ENCODE peak calls at places on chromosome 20, in six cellular contexts. V is left cardiac atrium, Q is psoas muscle, M is GM03348, X is NCI-H2029, Z is Daoy. J is an unnamed sample.

GRCh38 chr20:48912065-48912464 is 9.4 kb upstream of the ARFGEF2 start:
- DNase-seq in V (no peak), Q (no peak), M (no peak), X (no peak), Z (no peak), J (no peak)

GRCh38 chr20:51759769-51760510 is 8.2 kb downstream of the ATP9A start:
- DNase-seq in V (no peak), Q (no peak), M (no peak), X (no peak), Z (peak), J (no peak)

GRCh38 chr20:1964061-1964460 is 29.8 kb downstream of the PDYN start:
- DNase-seq in V (no peak), Q (no peak), M (no peak), X (no peak), Z (no peak), J (no peak)

GRCh38 chr20:52936368-52936986 is 35.7 kb upstream of the TSHZ2 start:
- DNase-seq in V (no peak), Q (no peak), M (no peak), X (no peak), Z (no peak), J (no peak)

GRCh38 chr20:49657118-49657901 is 56.4 kb downstream of the B4GALT5 start:
- DNase-seq in V (no peak), Q (peak), M (peak), X (no peak), Z (no peak), J (no peak)

GRCh38 chr20:11035211-11035610 is 361.4 kb upstream of the JAG1 start:
- DNase-seq in V (no peak), Q (no peak), M (no peak), X (no peak), Z (peak), J (no peak)

GRCh38 chr20:43849496-43850197 is 65.0 kb upstream of the TOX2 start:
- DNase-seq in V (no peak), Q (no peak), M (peak), X (no peak), Z (peak), J (no peak)

GRCh38 chr20:23244207-23244915 is 106.2 kb upstream of the NXT1 start:
- DNase-seq in V (no peak), Q (no peak), M (peak), X (no peak), Z (no peak), J (no peak)

GRCh38 chr20:63461364-63461763 is 11.1 kb downstream of the KCNQ2 start:
- DNase-seq in V (no peak), Q (no peak), M (peak), X (no peak), Z (no peak), J (no peak)

GRCh38 chr20:12925214-12925755 is 83.5 kb upstream of the SPTLC3 start:
- DNase-seq in V (peak), Q (no peak), M (peak), X (peak), Z (peak), J (peak)

GRCh38 chr20:19512886-19513285 is 245.2 kb upstream of the RIN2 start:
- DNase-seq in V (no peak), Q (no peak), M (no peak), X (no peak), Z (no peak), J (no peak)

GRCh38 chr20:63138855-63139341 is 77.0 kb downstream of the YTHDF1 start:
- DNase-seq in V (no peak), Q (no peak), M (no peak), X (no peak), Z (peak), J (no peak)

GRCh38 chr20:24582373-24583168 is 113.1 kb downstream of the SYNDIG1 start:
- DNase-seq in V (no peak), Q (no peak), M (no peak), X (no peak), Z (no peak), J (no peak)

GRCh38 chr20:17835240-17835940 is 133.2 kb downstream of the SNX5 start:
- DNase-seq in V (peak), Q (peak), M (peak), X (no peak), Z (peak), J (no peak)

GRCh38 chr20:12591949-12592470 is 416.8 kb upstream of the SPTLC3 start:
- DNase-seq in V (no peak), Q (no peak), M (no peak), X (peak), Z (no peak), J (peak)

GRCh38 chr20:43843096-43843964 is 71.3 kb upstream of the TOX2 start:
- DNase-seq in V (no peak), Q (no peak), M (peak), X (no peak), Z (peak), J (no peak)

GRCh38 chr20:50190251-50191064 is at the start of gene CEBPB:
- DNase-seq in V (peak), Q (peak), M (peak), X (peak), Z (peak), J (peak)

GRCh38 chr20:49724637-49725606 is 11.2 kb upstream of the B4GALT5 start:
- DNase-seq in V (peak), Q (peak), M (peak), X (no peak), Z (peak), J (no peak)

GRCh38 chr20:59134182-59134581 is 29.4 kb upstream of the ZNF831 start:
- DNase-seq in V (no peak), Q (no peak), M (no peak), X (no peak), Z (no peak), J (no peak)

GRCh38 chr20:52722926-52723325 is 249.2 kb upstream of the TSHZ2 start:
- DNase-seq in V (no peak), Q (no peak), M (no peak), X (no peak), Z (no peak), J (no peak)